ENCODE peak calls at places on chromosomes 5 and 9, in nine cellular contexts. L is endothelial cell, E is cardiac fibroblast, B is transverse colon, K is HL-60, J is activated B cell treated with CpG ODN at 0.5 μM for 24 hours, M is H9, N is GM13977, G is AG04450. O is an unnamed sample.

GRCh38 chr5:57414857-57415256 is 67.8 kb downstream of the ACTBL2 start:
- DNase-seq in G (no peak), M (no peak), B (no peak), J (no peak), E (no peak), K (no peak), N (no peak), L (no peak), O (no peak)

GRCh38 chr5:53571403-53571802 is 11.0 kb downstream of the NDUFS4 start:
- DNase-seq in G (no peak), M (no peak), E (no peak), L (no peak), N (no peak), J (no peak), K (no peak), B (no peak), O (no peak)

GRCh38 chr9:14766299-14766698 is 43.8 kb upstream of the CER1 start:
- DNase-seq in J (no peak), E (peak; percentile 4), L (no peak), G (no peak), M (no peak), K (no peak), N (no peak), B (no peak), O (no peak)

GRCh38 chr5:179125789-179126505 is 65.8 kb downstream of the ZNF354C start:
- DNase-seq in N (no peak), B (no peak), G (no peak), M (peak; percentile 8), K (no peak), L (no peak), E (no peak), J (no peak), O (peak; percentile 42)

GRCh38 chr5:74766348-74766886 is 500 bp downstream of the GFM2 start:
- DNase-seq in M (no peak), L (no peak), K (peak; percentile 30), E (peak; percentile 76), B (no peak), N (peak; percentile 59), J (no peak), G (no peak), O (no peak)

GRCh38 chr5:154366353-154366752 is 79.4 kb upstream of the SAP30L start:
- DNase-seq in G (no peak), B (no peak), L (no peak), K (no peak), E (peak; percentile 74), M (no peak), N (no peak), J (no peak), O (no peak)

GRCh38 chr5:23473915-23474679 is 33.3 kb upstream of the PRDM9 start:
- DNase-seq in E (no peak), B (no peak), N (no peak), J (no peak), K (no peak), L (no peak), G (no peak), M (no peak), O (no peak)

GRCh38 chr9:75814667-75815066 is 75.8 kb upstream of the PCSK5 start:
- DNase-seq in M (no peak), N (no peak), B (no peak), L (no peak), J (no peak), E (no peak), K (no peak), G (no peak), O (no peak)

GRCh38 chr9:3708751-3709150 is 182.9 kb upstream of the RFX3 start:
- DNase-seq in J (no peak), M (no peak), L (no peak), E (peak; percentile 70), B (no peak), K (no peak), N (no peak), G (no peak), O (no peak)

GRCh38 chr9:96186601-96187011 is 115.4 kb downstream of the HSD17B3 start:
- DNase-seq in N (no peak), M (peak; percentile 78), E (peak; percentile 10), K (no peak), L (peak; percentile 14), B (peak; percentile 75), J (no peak), G (no peak), O (no peak)

GRCh38 chr5:89128097-89128496 is 245.1 kb upstream of the MEF2C start:
- DNase-seq in E (peak; percentile 8), K (no peak), G (no peak), N (no peak), B (no peak), M (no peak), L (no peak), J (no peak), O (no peak)

GRCh38 chr9:92404031-92404430 is 347 bp downstream of the OGN start:
- DNase-seq in G (no peak), J (no peak), M (no peak), K (no peak), B (no peak), L (no peak), E (no peak), N (no peak), O (no peak)

GRCh38 chr5:106595864-106596263 is 1074.9 kb downstream of the EFNA5 start:
- DNase-seq in L (no peak), N (no peak), K (no peak), B (no peak), M (no peak), J (no peak), E (no peak), G (no peak), O (no peak)

GRCh38 chr5:19388391-19388790 is 599.6 kb downstream of the CDH18 start:
- DNase-seq in J (no peak), L (no peak), E (no peak), G (no peak), B (no peak), K (no peak), N (no peak), M (no peak), O (no peak)

GRCh38 chr5:14557840-14558239 is 23.8 kb upstream of the OTULINL start:
- DNase-seq in B (no peak), E (peak; percentile 37), K (no peak), L (no peak), J (no peak), M (no peak), G (no peak), N (no peak), O (no peak)

GRCh38 chr9:26746357-26747072 is 146.1 kb downstream of the CAAP1 start:
- DNase-seq in E (peak; percentile 2), M (peak; percentile 61), K (no peak), N (peak; percentile 23), L (no peak), G (no peak), J (no peak), B (no peak), O (no peak)

GRCh38 chr5:9265391-9266287 is 280.2 kb downstream of the SEMA5A start:
- DNase-seq in K (no peak), L (no peak), M (peak; percentile 63), E (peak; percentile 71), G (peak; percentile 91), N (no peak), B (no peak), J (no peak), O (no peak)

GRCh38 chr5:28710360-28710759 is 1672.0 kb upstream of the CDH9 start:
- DNase-seq in E (no peak), K (no peak), L (no peak), B (no peak), G (no peak), N (no peak), J (no peak), M (no peak), O (no peak)
- TF ChIP-seq CTCF in E (no peak), K (no peak), L (peak; percentile 77), B (no peak), G (no peak), N (no peak), J (no peak), M (peak; percentile 48), O (no peak)

GRCh38 chr5:93582677-93583524 is at the start of gene NR2F1:
- DNase-seq in L (no peak), G (peak; percentile 99), B (peak; percentile 55), J (no peak), K (no peak), E (peak; percentile 100), M (peak; percentile 92), N (no peak), O (no peak)
- TF ChIP-seq CTCF in L (no peak), G (no peak), B (peak; percentile 11), J (no peak), K (no peak), E (no peak), M (no peak), N (no peak), O (no peak)

GRCh38 chr9:133048595-133048994 is 13.2 kb upstream of the CEL start:
- DNase-seq in E (peak; percentile 31), N (peak; percentile 71), K (no peak), M (peak; percentile 52), B (peak; percentile 31), G (no peak), J (no peak), L (no peak), O (no peak)
- TF ChIP-seq CTCF in E (peak; percentile 43), N (peak; percentile 55), K (no peak), M (peak; percentile 62), B (peak; percentile 31), G (peak; percentile 44), J (no peak), L (no peak), O (peak; percentile 19)

DNA sequence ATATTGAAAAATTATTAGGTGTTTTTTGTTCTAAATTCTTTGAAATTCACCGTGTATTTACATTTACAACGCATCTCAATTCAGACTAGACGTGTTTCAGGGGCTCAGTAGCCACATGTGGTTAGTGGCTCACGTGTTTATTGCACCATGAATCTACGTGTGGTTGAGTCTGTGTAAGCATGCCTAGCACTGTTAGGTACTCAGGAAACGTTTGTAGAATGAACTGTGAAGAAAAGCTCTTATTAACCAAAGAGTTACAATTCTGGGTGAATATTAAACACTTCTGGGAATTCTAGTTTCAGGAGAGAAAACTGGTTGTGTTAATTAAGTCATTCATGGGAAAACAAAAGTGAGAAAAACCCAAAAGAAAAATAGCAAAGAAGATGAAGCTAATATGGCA is 117.5 kb upstream of the CDH6 start:
- DNase-seq in M (no peak), N (no peak), B (no peak), K (no peak), G (no peak), L (no peak), E (no peak), J (no peak), O (no peak)
- TF ChIP-seq CTCF in M (no peak), N (no peak), B (no peak), K (no peak), G (no peak), L (no peak), E (no peak), J (no peak), O (no peak)

O was measured in CD14-positive monocyte.